ENCODE peak calls at places on chromosome 20, in four cellular contexts. O is stromal cell of bone marrow, K is left cardiac atrium, P is RWPE1. D is an unnamed sample.

GRCh38 chr20:52893498-52893897 is 78.7 kb upstream of the TSHZ2 start:
- DNase-seq in O (no peak), K (no peak), P (no peak), D (no peak)

GRCh38 chr20:57877995-57878394 is 168.2 kb upstream of the PMEPA1 start:
- DNase-seq in O (no peak), K (no peak), P (no peak), D (no peak)

GRCh38 chr20:719816-720215 is 44.2 kb upstream of the SCRT2 start:
- DNase-seq in O (no peak), K (no peak), P (no peak), D (no peak)

GRCh38 chr20:10131612-10132345 is 86.9 kb upstream of the SNAP25 start:
- DNase-seq in O (peak), K (peak), P (no peak), D (peak)

GRCh38 chr20:51541189-51542032 is 1.1 kb downstream of the NFATC2 start:
- DNase-seq in O (peak), K (peak), P (no peak), D (peak)

GRCh38 chr20:8796088-8796665 is 272.7 kb upstream of the PLCB4 start:
- DNase-seq in O (peak), K (no peak), P (no peak), D (no peak)

GRCh38 chr20:35146299-35146921 is 726 bp downstream of the EDEM2 start:
- DNase-seq in O (no peak), K (peak), P (peak), D (no peak)

GRCh38 chr20:63735859-63736718 is at the start of gene LIME1:
- DNase-seq in O (no peak), K (no peak), P (no peak), D (no peak)

GRCh38 chr20:32830437-32830836 is 10.7 kb downstream of the MAPRE1 start:
- DNase-seq in O (peak), K (no peak), P (no peak), D (no peak)

GRCh38 chr20:51444472-51444871 is 98.0 kb downstream of the NFATC2 start:
- DNase-seq in O (no peak), K (no peak), P (no peak), D (peak)

GRCh38 chr20:63751471-63752271 is 12.1 kb downstream of the SLC2A4RG start:
- DNase-seq in O (no peak), K (no peak), P (no peak), D (no peak)

GRCh38 chr20:49545572-49545971 is 22.4 kb downstream of the PTGIS start:
- DNase-seq in O (no peak), K (no peak), P (no peak), D (no peak)

GRCh38 chr20:62506791-62507190 is 31.0 kb upstream of the GATA5 start:
- DNase-seq in O (no peak), K (no peak), P (no peak), D (no peak)

D was measured in AG09319.